ENCODE peak calls at places on chromosomes 3 and 15, in five cellular contexts. T, P, R, E and Y are unnamed samples.

GRCh38 chr3:16840111-16840444 is 44.7 kb upstream of the PLCL2 start:
- DNase-seq in T (no peak), P (no peak), R (no peak), E (no peak), Y (no peak)

GRCh38 chr3:10546181-10546624 is 40.8 kb upstream of the ATP2B2 start:
- DNase-seq in T (no peak), P (no peak), R (no peak), E (no peak), Y (no peak)

GRCh38 chr3:190586631-190587000 is 72.7 kb downstream of the IL1RAP start:
- DNase-seq in T (no peak), P (no peak), R (peak), E (no peak), Y (peak)

GRCh38 chr3:59327324-59327939 is 277.6 kb upstream of the CFAP20DC start:
- DNase-seq in T (no peak), P (no peak), R (no peak), E (no peak), Y (peak)

GRCh38 chr15:51283026-51283425 is 55.4 kb downstream of the CYP19A1 start:
- DNase-seq in T (no peak), P (no peak), R (no peak), E (no peak), Y (no peak)

GRCh38 chr3:30688776-30689175 is 82.4 kb downstream of the TGFBR2 start:
- DNase-seq in T (no peak), P (no peak), R (no peak), E (no peak), Y (no peak)

GRCh38 chr3:169232863-169233262 is 430.6 kb downstream of the MECOM start:
- DNase-seq in T (no peak), P (no peak), R (no peak), E (no peak), Y (no peak)

GRCh38 chr15:73004462-73004861 is 47.8 kb upstream of the NEO1 start:
- DNase-seq in T (no peak), P (no peak), R (no peak), E (no peak), Y (no peak)

GRCh38 chr15:39124925-39125625 is 455.8 kb upstream of the THBS1 start:
- DNase-seq in T (no peak), P (no peak), R (no peak), E (no peak), Y (no peak)

GRCh38 chr3:193134895-193135294 is 106.1 kb upstream of the PLAAT1 start:
- DNase-seq in T (no peak), P (no peak), R (no peak), E (no peak), Y (peak)

GRCh38 chr3:148861277-148861869 is 3.7 kb upstream of the CPA3 start:
- DNase-seq in T (no peak), P (peak), R (no peak), E (no peak), Y (peak)